ENCODE peak calls at places on chromosomes 4 and X, in ten cellular contexts. K is AG09319, F is HFF-Myc, E is Calu3, B is body of pancreas, C is coronary artery, I is heart right ventricle, U is left ventricle myocardium inferior, M is astrocyte, G is endothelial cell. Z is an unnamed sample.
A peak's percentile ranks its signal among the peaks of the same experiment; 100 is the strongest.

GRCh38 chr4:140408974-140409373 is 18.5 kb downstream of the CLGN start:
- DNase-seq in K (no peak), B (no peak), U (no peak), M (no peak), E (no peak), I (no peak), C (no peak), F (no peak), G (no peak), Z (no peak)

GRCh38 chr4:48122756-48123155 is 11.3 kb downstream of the TXK start:
- DNase-seq in E (no peak), U (no peak), K (no peak), I (no peak), F (no peak), G (no peak), M (no peak), B (no peak), C (no peak), Z (no peak)

GRCh38 chr4:123741906-123742305 is 345.3 kb downstream of the SPRY1 start:
- DNase-seq in C (no peak), I (no peak), M (peak; percentile 16), B (no peak), K (no peak), G (no peak), U (no peak), E (no peak), F (no peak), Z (no peak)

GRCh38 chrX:2147928-2148327 is 352.8 kb downstream of the DHRSX start:
- DNase-seq in M (no peak), G (no peak), E (no peak), K (no peak), B (no peak), I (no peak), C (no peak), F (no peak), U (no peak), Z (no peak)

GRCh38 chrX:77493677-77494553 is 46.7 kb downstream of the FGF16 start:
- DNase-seq in I (no peak), K (peak; percentile 10), M (peak; percentile 70), C (no peak), G (no peak), F (peak; percentile 38), E (no peak), U (no peak), B (no peak), Z (no peak)

GRCh38 chr4:21469438-21470032 is 479.0 kb downstream of the KCNIP4 start:
- DNase-seq in C (no peak), G (no peak), E (no peak), F (no peak), I (no peak), B (no peak), U (no peak), K (no peak), M (peak; percentile 7), Z (no peak)

GRCh38 chr4:5381981-5382441 is 326.3 kb downstream of the EVC2 start:
- DNase-seq in E (no peak), C (no peak), F (no peak), U (no peak), B (no peak), G (no peak), K (no peak), I (no peak), M (peak; percentile 51), Z (peak; percentile 89)

GRCh38 chrX:75623535-75623934 is 100.7 kb upstream of the ZDHHC15 start:
- DNase-seq in M (no peak), K (no peak), I (no peak), U (no peak), B (no peak), F (no peak), C (no peak), G (peak; percentile 9), E (no peak), Z (no peak)

GRCh38 chrX:14027031-14027430 is 2.7 kb downstream of the GEMIN8 start:
- DNase-seq in G (no peak), M (peak; percentile 55), U (peak; percentile 14), F (no peak), E (peak; percentile 66), C (no peak), I (peak; percentile 9), B (peak; percentile 44), K (no peak), Z (no peak)

GRCh38 chr4:48683784-48684666 is 96.1 kb downstream of the FRYL start:
- DNase-seq in F (no peak), M (peak; percentile 14), K (no peak), E (no peak), B (no peak), I (no peak), C (no peak), U (no peak), G (no peak), Z (no peak)

GRCh38 chrX:40326186-40326965 is 228.6 kb upstream of the BCOR start:
- DNase-seq in K (no peak), F (no peak), M (peak; percentile 12), G (no peak), U (no peak), B (no peak), I (no peak), C (peak; percentile 9), E (no peak), Z (no peak)
- TF ChIP-seq CTCF in K (no peak), F (no peak), M (no peak), G (no peak), U (no peak), B (no peak), I (no peak), C (no peak), E (no peak), Z (no peak)

GRCh38 chrX:96182366-96182765 is 502.3 kb upstream of the DIAPH2 start:
- DNase-seq in M (no peak), F (no peak), E (peak; percentile 19), C (no peak), G (peak; percentile 7), B (no peak), K (no peak), I (no peak), U (no peak), Z (no peak)
- TF ChIP-seq CTCF in M (peak; percentile 28), F (no peak), E (no peak), C (no peak), G (peak; percentile 19), B (no peak), K (peak; percentile 37), I (no peak), U (peak; percentile 42), Z (peak; percentile 47)

DNA sequence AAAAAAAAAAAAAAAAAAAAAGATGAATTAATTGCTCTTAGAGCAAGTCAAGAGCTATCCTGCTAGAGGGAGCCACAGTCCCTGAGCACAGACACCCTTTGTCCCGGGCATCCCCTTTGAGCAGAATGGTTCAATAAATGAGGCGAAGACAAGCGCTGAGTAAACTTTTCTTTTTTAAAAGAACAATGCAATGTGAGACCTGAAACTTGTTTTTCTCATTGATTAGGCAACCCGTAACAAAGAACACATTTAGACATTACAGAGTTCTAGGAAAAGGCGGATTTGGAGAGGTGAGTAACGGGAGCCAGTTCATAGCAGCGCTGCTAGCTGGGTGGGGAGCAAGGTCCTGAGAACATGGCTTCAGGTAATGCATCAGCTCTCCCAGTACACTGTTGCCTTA is 46.1 kb downstream of the GRK4 start:
- DNase-seq in I (no peak), F (no peak), K (peak; percentile 44), M (peak; percentile 4), U (no peak), B (peak; percentile 32), E (peak; percentile 40), C (no peak), G (no peak), Z (no peak)
- TF ChIP-seq CTCF in I (no peak), F (peak; percentile 18), K (peak; percentile 54), M (peak; percentile 7), U (no peak), B (no peak), E (no peak), C (no peak), G (no peak), Z (no peak)

GRCh38 chr4:69600013-69600412 is 39.4 kb downstream of the UGT2A2 start:
- DNase-seq in I (no peak), K (no peak), C (no peak), F (no peak), E (no peak), M (no peak), U (no peak), G (no peak), B (no peak), Z (no peak)

GRCh38 chr4:69601065-69601464 is 38.4 kb downstream of the UGT2A2 start:
- DNase-seq in C (no peak), M (no peak), E (no peak), I (no peak), G (no peak), F (no peak), K (no peak), B (no peak), U (no peak), Z (no peak)
- TF ChIP-seq CTCF in C (no peak), M (no peak), E (no peak), I (no peak), G (no peak), F (no peak), K (no peak), B (no peak), U (no peak), Z (no peak)

GRCh38 chrX:38170556-38170955 is 50.1 kb downstream of the SRPX start:
- DNase-seq in F (no peak), G (no peak), E (no peak), C (no peak), M (no peak), K (no peak), B (no peak), U (no peak), I (no peak), Z (no peak)

GRCh38 chrX:38163193-38163592 is 57.5 kb downstream of the SRPX start:
- DNase-seq in E (no peak), B (no peak), I (no peak), F (no peak), C (no peak), G (no peak), K (no peak), M (no peak), U (no peak), Z (no peak)

GRCh38 chrX:38165023-38165422 is 55.6 kb downstream of the SRPX start:
- DNase-seq in U (no peak), C (no peak), G (no peak), I (no peak), B (no peak), M (no peak), F (no peak), E (no peak), K (no peak), Z (no peak)

DNA sequence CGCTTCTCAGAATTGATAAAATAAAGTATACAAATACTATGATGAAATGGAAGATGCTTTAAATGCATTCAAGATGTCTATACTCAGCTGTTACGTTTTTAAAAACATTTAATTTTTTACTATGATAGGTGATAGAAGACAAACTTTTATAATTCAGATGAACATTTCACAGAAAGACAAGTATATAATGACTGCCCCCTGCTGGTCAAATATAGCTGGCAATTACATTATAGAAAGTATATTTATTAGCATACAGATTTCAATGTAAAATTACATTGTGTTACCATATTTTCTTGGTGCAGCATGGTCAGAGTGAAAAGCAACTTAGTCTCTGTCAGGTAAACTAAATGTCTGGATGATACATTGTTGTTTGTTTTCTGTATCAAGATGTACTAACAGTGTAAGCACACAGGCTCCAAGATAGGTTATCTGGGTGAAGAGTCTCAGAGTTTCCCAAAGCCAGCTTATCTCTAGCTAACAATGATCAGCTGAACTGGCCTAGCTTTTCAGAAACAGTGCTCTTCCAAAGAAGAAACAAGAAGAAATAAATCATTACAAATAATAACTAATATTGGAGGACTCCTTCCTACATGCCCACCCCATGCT is 54.1 kb downstream of the SRPX start:
- DNase-seq in G (no peak), F (no peak), B (peak; percentile 15), I (no peak), C (no peak), K (no peak), E (peak; percentile 35), M (no peak), U (no peak), Z (no peak)
- TF ChIP-seq CTCF in G (peak; percentile 72), F (no peak), B (peak; percentile 30), I (peak; percentile 27), C (peak; percentile 40), K (peak; percentile 49), E (peak; percentile 33), M (peak; percentile 31), U (peak; percentile 61), Z (peak; percentile 67)